ENCODE peak calls at places on chromosomes 4 and X, in seven cellular contexts. H is suprapubic skin, L is breast epithelium, Y is K562, V is Peyer's patch, A is ovary, U is esophagus squamous epithelium. I is an unnamed sample.

GRCh38 chr4:38082424-38083374 is 122.5 kb downstream of the PTTG2 start:
- DNase-seq in A (no peak), L (no peak), V (no peak), H (no peak), Y (no peak), U (no peak), I (no peak)

GRCh38 chrX:51917600-51917999 is 24.2 kb downstream of the MAGED1 start:
- DNase-seq in L (no peak), U (no peak), A (no peak), V (no peak), H (no peak), Y (no peak), I (no peak)

GRCh38 chr4:170004656-170005250 is 21.4 kb downstream of the MFAP3L start:
- DNase-seq in U (no peak), H (no peak), V (no peak), Y (no peak), A (no peak), L (no peak), I (no peak)

GRCh38 chr4:2247128-2248043 is 5.5 kb upstream of the HAUS3 start:
- DNase-seq in V (peak; percentile 40), H (peak; percentile 72), U (no peak), A (peak; percentile 16), L (peak; percentile 17), Y (no peak), I (peak; percentile 14)

GRCh38 chr4:170591076-170591475 is 501.3 kb upstream of the AADAT start:
- DNase-seq in L (no peak), U (no peak), Y (no peak), V (no peak), H (no peak), A (no peak), I (no peak)

GRCh38 chr4:113951263-113951662 is 28.2 kb downstream of the ARSJ start:
- DNase-seq in H (no peak), A (no peak), U (no peak), L (no peak), V (no peak), Y (no peak), I (peak; percentile 8)

GRCh38 chr4:76611611-76612010 is 176.6 kb downstream of the SHROOM3 start:
- DNase-seq in L (peak; percentile 50), A (peak; percentile 26), V (peak; percentile 74), U (no peak), Y (no peak), H (no peak), I (peak; percentile 59)

GRCh38 chrX:154804957-154805695 is at the start of gene MPP1:
- DNase-seq in H (peak; percentile 80), Y (peak; percentile 87), A (peak; percentile 72), U (no peak), V (peak; percentile 89), L (peak; percentile 32), I (peak; percentile 75)

GRCh38 chr4:56611501-56611900 is 69.6 kb downstream of the HOPX start:
- DNase-seq in V (no peak), Y (no peak), A (no peak), U (no peak), L (no peak), H (no peak), I (no peak)

GRCh38 chr4:47662975-47663374 is 174.9 kb downstream of the CORIN start:
- DNase-seq in V (no peak), H (no peak), U (no peak), L (no peak), A (no peak), Y (peak; percentile 11), I (no peak)

GRCh38 chr4:182222766-182223165 is 20.4 kb upstream of the TENM3 start:
- DNase-seq in L (no peak), V (no peak), H (no peak), Y (no peak), A (no peak), U (no peak), I (no peak)

GRCh38 chr4:55378617-55379467 is 16.9 kb upstream of the TMEM165 start:
- DNase-seq in Y (no peak), A (no peak), V (peak; percentile 59), H (no peak), L (peak; percentile 62), U (no peak), I (peak; percentile 77)

GRCh38 chrX:128460835-128461234 is 408.6 kb upstream of the ACTRT1 start:
- DNase-seq in U (no peak), Y (no peak), H (no peak), V (no peak), L (no peak), A (no peak), I (no peak)

GRCh38 chr4:150363721-150364688 is 217.9 kb upstream of the MAB21L2 start:
- DNase-seq in V (no peak), L (no peak), H (no peak), U (no peak), A (no peak), Y (no peak), I (no peak)

GRCh38 chr4:6619466-6620255 is 20.8 kb upstream of the MRFAP1 start:
- DNase-seq in Y (no peak), U (no peak), A (no peak), H (no peak), V (no peak), L (no peak), I (no peak)

GRCh38 chr4:121728066-121728465 is 31.3 kb upstream of the ANXA5 start:
- DNase-seq in H (no peak), U (no peak), A (no peak), Y (no peak), V (no peak), L (no peak), I (no peak)

GRCh38 chr4:106266201-106266600 is 49.8 kb downstream of the TBCK start:
- DNase-seq in U (no peak), L (no peak), H (no peak), Y (peak; percentile 26), V (no peak), A (no peak), I (no peak)

GRCh38 chrX:132986556-132986955 is 28.1 kb upstream of the HS6ST2 start:
- DNase-seq in V (no peak), L (no peak), A (no peak), H (no peak), U (no peak), Y (no peak), I (no peak)

GRCh38 chrX:8345473-8345872 is 119.2 kb upstream of the VCX3B start:
- DNase-seq in L (no peak), H (no peak), V (no peak), U (no peak), Y (no peak), A (no peak), I (no peak)

GRCh38 chr4:183556947-183557346 is 52.1 kb downstream of the ING2 start:
- DNase-seq in U (no peak), L (no peak), A (no peak), V (no peak), Y (no peak), H (no peak), I (no peak)

GRCh38 chr4:93960450-93960849 is 131.9 kb downstream of the ATOH1 start:
- DNase-seq in H (no peak), U (no peak), Y (no peak), L (no peak), A (no peak), V (no peak), I (no peak)

GRCh38 chr4:22345678-22346077 is 170.2 kb downstream of the ADGRA3 start:
- DNase-seq in A (no peak), U (no peak), V (no peak), L (no peak), H (no peak), Y (no peak), I (no peak)

GRCh38 chrX:10015711-10016515 is 48.8 kb downstream of the CLDN34 start:
- DNase-seq in V (peak; percentile 52), Y (no peak), H (peak; percentile 77), L (peak; percentile 20), U (no peak), A (peak; percentile 47), I (peak; percentile 43)

GRCh38 chrX:103187953-103188475 is 26.9 kb upstream of the BEX4 start:
- DNase-seq in U (no peak), V (no peak), Y (no peak), H (no peak), L (no peak), A (no peak), I (no peak)

GRCh38 chrX:2484721-2485459 is 15.9 kb downstream of the DHRSX start:
- DNase-seq in A (peak; percentile 50), U (no peak), V (no peak), Y (no peak), H (no peak), L (no peak), I (no peak)

GRCh38 chr4:174215936-174216699 is 67.3 kb downstream of the FBXO8 start:
- DNase-seq in V (no peak), L (no peak), Y (no peak), H (no peak), A (no peak), U (no peak), I (no peak)

GRCh38 chr4:5366421-5366820 is 315.1 kb downstream of the STK32B start:
- DNase-seq in V (no peak), A (no peak), H (no peak), U (no peak), L (no peak), Y (no peak), I (no peak)

GRCh38 chr4:1216869-1217294 is 32.0 kb downstream of the CTBP1 start:
- DNase-seq in V (peak; percentile 87), A (no peak), H (no peak), U (no peak), Y (no peak), L (no peak), I (no peak)

GRCh38 chr4:48831532-48832015 is 686 bp downstream of the OCIAD1 start:
- DNase-seq in V (no peak), A (no peak), Y (no peak), L (no peak), U (no peak), H (no peak), I (no peak)

DNA sequence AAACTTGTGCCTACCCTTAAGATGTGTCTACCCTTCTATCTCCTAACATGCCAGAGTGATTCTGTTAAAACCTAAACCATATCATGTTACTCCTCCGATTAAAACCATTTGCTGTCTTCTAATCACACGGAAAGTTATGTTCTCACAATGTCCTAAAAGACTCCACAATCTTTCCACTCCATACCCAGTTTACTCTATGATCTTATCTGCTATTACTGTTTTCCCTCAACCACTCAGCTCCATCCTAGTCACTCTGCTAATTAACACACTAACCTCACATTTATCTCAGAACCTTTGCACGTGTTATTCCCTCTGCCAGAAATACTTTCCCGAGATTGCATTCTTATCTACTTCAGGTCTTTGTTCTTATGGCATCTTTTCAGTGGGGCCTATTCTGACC is 47.6 kb upstream of the UPRT start:
- DNase-seq in U (no peak), Y (no peak), H (no peak), L (no peak), V (no peak), A (no peak), I (no peak)
- TF ChIP-seq CTCF in U (no peak), Y (no peak), H (no peak), L (no peak), V (no peak), A (no peak), I (no peak)

GRCh38 chr4:139453371-139454110 is 380 bp upstream of the RAB33B start:
- DNase-seq in Y (peak; percentile 93), U (peak; percentile 89), V (peak; percentile 99), L (peak; percentile 98), A (peak; percentile 99), H (peak; percentile 99), I (peak; percentile 98)
- TF ChIP-seq POLR2A in Y (peak; percentile 96), U (peak; percentile 54), V (peak; percentile 85), L (peak; percentile 87), A (peak; percentile 75), H (peak; percentile 74), I (peak; percentile 90)

GRCh38 chrX:23223169-23223568 is 111.5 kb upstream of the PTCHD1 start:
- DNase-seq in Y (no peak), A (no peak), V (no peak), L (no peak), H (no peak), U (no peak), I (no peak)
- H3K27ac ChIP-seq in Y (no peak overlapping the region), A (no peak overlapping the region), V (no peak overlapping the region), L (no peak overlapping the region), H (no peak overlapping the region), U (no peak overlapping the region), I (no peak overlapping the region)

GRCh38 chr4:13797061-13797460 is 169.5 kb upstream of the BOD1L1 start:
- DNase-seq in A (no peak), U (no peak), V (no peak), Y (no peak), L (no peak), H (no peak), I (no peak)
- TF ChIP-seq CTCF in A (no peak), U (no peak), V (no peak), Y (no peak), L (no peak), H (no peak), I (no peak)